ENCODE peak calls at places on chromosomes 12 and 14, in four cellular contexts. One of them, this sample, is unnamed.
A peak's percentile ranks its signal among the peaks of the same experiment; 100 is the strongest.

GRCh38 chr14:75993567-75994041 is 8.0 kb downstream of the IFT43 start:
- DNase-seq in K562: no peak
- DNase-seq in HepG2: no peak
- DNase-seq in A549: no peak
- DNase-seq in this sample: no peak

GRCh38 chr14:32230695-32231280 is 27.7 kb upstream of the RNU6-8 start:
- DNase-seq in K562: no peak
- DNase-seq in HepG2: no peak
- DNase-seq in A549: peak; percentile 41
- DNase-seq in this sample: no peak

GRCh38 chr12:122031342-122032216 is 9.9 kb downstream of the BCL7A start:
- DNase-seq in K562: peak; percentile 74
- DNase-seq in HepG2: no peak
- DNase-seq in A549: peak; percentile 51
- DNase-seq in this sample: peak; percentile 85

GRCh38 chr14:23512156-23512555 is 39.4 kb downstream of the ZFHX2 start:
- DNase-seq in K562: no peak
- DNase-seq in HepG2: no peak
- DNase-seq in A549: no peak
- DNase-seq in this sample: no peak

GRCh38 chr12:11863478-11863906 is 207.2 kb upstream of the BCL2L14 start:
- DNase-seq in K562: no peak
- DNase-seq in HepG2: no peak
- DNase-seq in A549: no peak
- DNase-seq in this sample: no peak

GRCh38 chr14:54786816-54787215 is 115.8 kb downstream of the GCH1 start:
- DNase-seq in K562: no peak
- DNase-seq in HepG2: no peak
- DNase-seq in A549: no peak
- DNase-seq in this sample: no peak

GRCh38 chr12:128259556-128260070 is 7.4 kb upstream of the TMEM132C start:
- DNase-seq in K562: peak; percentile 49
- DNase-seq in HepG2: peak; percentile 24
- DNase-seq in A549: peak; percentile 14
- DNase-seq in this sample: no peak

GRCh38 chr12:128817115-128818015 is 6.4 kb downstream of the SLC15A4 start:
- DNase-seq in K562: no peak
- DNase-seq in HepG2: no peak
- DNase-seq in A549: no peak
- DNase-seq in this sample: no peak

GRCh38 chr14:36723551-36723950 is 61.9 kb downstream of the PAX9 start:
- DNase-seq in K562: no peak
- DNase-seq in HepG2: no peak
- DNase-seq in A549: no peak
- DNase-seq in this sample: no peak

GRCh38 chr12:102883204-102883799 is 33.7 kb downstream of the PAH start:
- DNase-seq in K562: peak; percentile 44
- DNase-seq in HepG2: peak; percentile 48
- DNase-seq in A549: peak; percentile 58
- DNase-seq in this sample: peak; percentile 77

GRCh38 chr14:90820958-90821357 is 4.7 kb upstream of the TTC7B start:
- DNase-seq in K562: no peak
- DNase-seq in HepG2: no peak
- DNase-seq in A549: no peak
- DNase-seq in this sample: no peak

DNA sequence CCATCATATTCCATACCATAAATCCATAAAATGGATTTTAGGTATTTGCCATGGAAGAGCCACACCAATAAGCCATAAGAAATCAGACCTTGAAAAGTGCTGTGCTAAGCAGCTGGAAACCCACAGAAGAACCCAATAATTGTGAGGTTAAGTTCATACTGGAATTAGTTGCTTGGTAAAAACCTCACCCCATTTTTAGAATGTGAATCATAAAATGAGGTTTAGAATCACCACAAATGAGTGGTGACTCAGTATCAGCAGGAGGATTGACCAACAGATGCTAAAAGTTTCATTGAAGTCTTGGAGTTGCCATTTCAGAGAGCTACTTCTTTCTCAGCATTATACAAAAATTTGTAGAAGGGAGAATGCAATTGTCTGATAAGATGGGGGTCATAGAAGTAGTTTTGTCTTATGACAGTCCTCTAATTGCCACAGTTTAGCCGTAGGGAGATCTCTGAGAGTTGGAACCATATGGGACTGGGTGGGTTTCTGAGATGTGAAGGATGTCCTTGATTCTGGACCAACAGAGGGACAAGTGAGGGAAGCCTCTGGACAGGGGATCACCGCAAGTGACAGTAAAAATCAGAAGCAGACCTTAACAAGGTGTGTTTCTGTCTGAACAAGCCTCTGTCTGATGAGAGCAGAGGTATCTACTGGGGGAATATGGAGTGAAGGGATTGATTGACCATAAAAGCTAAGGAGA is 1.4 kb upstream of the STON2 start:
- DNase-seq in K562: no peak
- DNase-seq in HepG2: no peak
- DNase-seq in A549: peak; percentile 33
- DNase-seq in this sample: no peak
- TF ChIP-seq NR3C1 in K562: no peak
- TF ChIP-seq NR3C1 in HepG2: no peak
- TF ChIP-seq NR3C1 in A549: no peak
- TF ChIP-seq NR3C1 in this sample: no peak

DNA sequence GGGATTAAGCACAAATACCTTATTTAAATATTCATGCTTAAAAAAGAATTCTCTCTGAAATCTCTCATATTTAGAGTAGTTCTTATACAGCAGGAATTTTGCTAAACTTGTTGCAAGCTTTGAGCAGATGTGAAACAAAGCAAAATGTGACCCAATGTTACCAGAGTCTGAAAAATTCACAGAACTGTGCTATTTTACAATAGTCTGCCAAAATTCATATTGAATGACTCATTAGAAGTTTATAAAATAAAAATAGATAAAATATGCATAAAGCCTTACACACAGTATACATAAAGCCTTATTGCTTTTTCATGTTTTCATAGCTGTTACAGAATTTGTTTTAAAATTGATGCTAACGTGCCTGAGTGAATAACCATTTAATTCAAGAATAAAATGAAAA is 17.8 kb upstream of the RHOJ start:
- DNase-seq in K562: no peak
- DNase-seq in HepG2: no peak
- DNase-seq in A549: no peak
- DNase-seq in this sample: no peak
- TF ChIP-seq HMGXB4 in K562: no peak
- TF ChIP-seq HMGXB4 in HepG2: no peak
- TF ChIP-seq HMGXB4 in A549: no peak
- TF ChIP-seq HMGXB4 in this sample: no peak

DNA sequence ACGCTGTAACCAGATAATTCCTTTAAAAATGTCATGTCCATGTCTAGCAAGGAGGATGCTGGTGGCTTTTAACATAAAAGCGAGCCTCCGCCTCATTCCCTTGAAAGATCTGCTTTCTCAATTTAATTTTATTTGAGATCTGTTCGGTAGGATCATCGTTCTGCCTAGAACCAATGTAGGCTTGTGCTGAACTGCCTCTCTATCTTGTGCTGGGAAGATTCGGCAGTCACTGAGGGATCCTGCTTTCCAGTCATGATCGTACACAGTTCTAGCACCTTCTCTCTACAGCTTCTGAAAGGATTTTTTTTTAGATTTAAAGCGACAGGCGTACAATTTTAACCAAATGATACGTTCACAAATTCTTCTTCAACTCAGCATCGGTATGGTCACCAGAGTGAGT is 54.3 kb downstream of the PEBP1 start:
- DNase-seq in K562: no peak
- DNase-seq in HepG2: no peak
- DNase-seq in A549: no peak
- DNase-seq in this sample: no peak
- TF ChIP-seq JUN in K562: no peak
- TF ChIP-seq JUN in HepG2: no peak
- TF ChIP-seq JUN in A549: no peak
- TF ChIP-seq JUN in this sample: no peak

GRCh38 chr12:53427905-53428594 is 4.4 kb downstream of the AMHR2 start:
- DNase-seq in K562: no peak
- DNase-seq in HepG2: no peak
- DNase-seq in A549: peak; percentile 91
- DNase-seq in this sample: no peak
- TF ChIP-seq NR3C1 in K562: no peak
- TF ChIP-seq NR3C1 in HepG2: no peak
- TF ChIP-seq NR3C1 in A549: no peak
- TF ChIP-seq NR3C1 in this sample: no peak

DNA sequence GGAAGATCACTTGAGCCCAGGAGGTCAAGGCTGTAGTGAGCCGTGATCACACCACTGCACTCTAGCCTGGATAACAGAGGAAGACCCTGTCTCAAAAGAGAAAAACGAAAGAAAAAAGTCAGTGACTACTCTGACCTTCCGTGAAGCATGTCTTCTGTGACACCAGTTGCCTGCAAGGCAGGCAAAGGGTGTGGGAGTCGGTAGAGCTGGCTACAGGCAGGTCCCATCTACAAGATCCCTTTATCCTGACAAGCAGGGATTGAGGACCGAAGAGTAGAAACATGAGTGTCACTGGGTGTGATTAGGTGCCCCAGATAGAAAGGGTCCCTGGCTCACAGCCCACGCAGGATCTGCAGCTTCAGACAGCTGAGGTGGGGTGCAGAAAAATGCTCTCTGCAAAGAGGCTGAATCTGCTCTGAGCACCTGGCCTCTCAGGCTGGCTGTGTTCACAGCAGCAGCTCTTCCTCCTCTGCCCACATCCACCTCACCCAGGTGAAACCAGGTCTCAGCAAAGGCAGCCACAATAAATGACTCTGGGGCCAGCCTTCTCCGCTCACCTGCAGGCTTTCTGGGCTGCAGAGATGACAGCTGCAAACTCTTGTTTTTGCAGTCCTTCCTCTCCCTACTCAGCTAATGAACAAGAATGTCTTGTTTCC is 28.6 kb upstream of the HSP90B1 start:
- DNase-seq in K562: no peak
- DNase-seq in HepG2: no peak
- DNase-seq in A549: no peak
- DNase-seq in this sample: no peak
- TF ChIP-seq HMGXB4 in K562: no peak
- TF ChIP-seq HMGXB4 in HepG2: no peak
- TF ChIP-seq HMGXB4 in A549: no peak
- TF ChIP-seq HMGXB4 in this sample: no peak

GRCh38 chr12:42482820-42483533 is 106.6 kb downstream of the PRICKLE1 start:
- DNase-seq in K562: peak; percentile 87
- DNase-seq in HepG2: peak; percentile 24
- DNase-seq in A549: peak; percentile 67
- DNase-seq in this sample: peak; percentile 84
- TF ChIP-seq JUN in K562: no peak
- TF ChIP-seq JUN in HepG2: no peak
- TF ChIP-seq JUN in A549: no peak
- TF ChIP-seq JUN in this sample: no peak

GRCh38 chr14:73242274-73242960 is 5.1 kb downstream of the PAPLN start:
- DNase-seq in K562: no peak
- DNase-seq in HepG2: no peak
- DNase-seq in A549: no peak
- DNase-seq in this sample: no peak

GRCh38 chr14:73239463-73240241 is 2.3 kb downstream of the PAPLN start:
- DNase-seq in K562: no peak
- DNase-seq in HepG2: no peak
- DNase-seq in A549: no peak
- DNase-seq in this sample: peak; percentile 75

GRCh38 chr14:73238941-73239340 is 1.6 kb downstream of the PAPLN start:
- DNase-seq in K562: no peak
- DNase-seq in HepG2: no peak
- DNase-seq in A549: no peak
- DNase-seq in this sample: no peak

GRCh38 chr14:73241481-73242165 is 4.3 kb downstream of the PAPLN start:
- DNase-seq in K562: no peak
- DNase-seq in HepG2: no peak
- DNase-seq in A549: no peak
- DNase-seq in this sample: no peak

GRCh38 chr14:73240816-73241480 is 3.6 kb downstream of the PAPLN start:
- DNase-seq in K562: no peak
- DNase-seq in HepG2: no peak
- DNase-seq in A549: no peak
- DNase-seq in this sample: no peak
- TF ChIP-seq NR3C1 in K562: no peak
- TF ChIP-seq NR3C1 in HepG2: no peak
- TF ChIP-seq NR3C1 in A549: no peak
- TF ChIP-seq NR3C1 in this sample: no peak

GRCh38 chr14:47389520-47389919 is 285.9 kb downstream of the MDGA2 start:
- DNase-seq in K562: no peak
- DNase-seq in HepG2: no peak
- DNase-seq in A549: no peak
- DNase-seq in this sample: peak; percentile 17

GRCh38 chr14:47391105-47391504 is 284.3 kb downstream of the MDGA2 start:
- DNase-seq in K562: no peak
- DNase-seq in HepG2: no peak
- DNase-seq in A549: no peak
- DNase-seq in this sample: no peak

GRCh38 chr14:47392351-47392750 is 283.1 kb downstream of the MDGA2 start:
- DNase-seq in K562: no peak
- DNase-seq in HepG2: no peak
- DNase-seq in A549: no peak
- DNase-seq in this sample: no peak
- TF ChIP-seq HMGXB4 in K562: no peak
- TF ChIP-seq HMGXB4 in HepG2: no peak
- TF ChIP-seq HMGXB4 in A549: no peak
- TF ChIP-seq HMGXB4 in this sample: no peak

GRCh38 chr12:49301759-49302158 is 6.8 kb downstream of the PRPH start:
- DNase-seq in K562: no peak
- DNase-seq in HepG2: no peak
- DNase-seq in A549: no peak
- DNase-seq in this sample: no peak
- TF ChIP-seq JUN in K562: no peak
- TF ChIP-seq JUN in HepG2: no peak
- TF ChIP-seq JUN in A549: no peak
- TF ChIP-seq JUN in this sample: no peak